ENCODE peak calls at places on chromosomes 6 and 20, in nine cellular contexts. One of them, this sample, is unnamed.
A peak's percentile ranks its signal among the peaks of the same experiment; 100 is the strongest.

GRCh38 chr6:43509142-43509983 is 783 bp downstream of the LRRC73 start:
- DNase-seq in IMR-90: no peak
- DNase-seq in neural crest cell: peak; percentile 28
- DNase-seq in HTR-8/SVneo: no peak
- DNase-seq in cardiac muscle cell: peak; percentile 51
- DNase-seq in A549: no peak
- DNase-seq in stimulated activated CD4-positive, alpha-beta T cell treated with anti-CD3 and anti-CD28 coated beads, TNF-alpha, amount 100 ng/mL, for 1 hour: no peak
- DNase-seq in activated T-cell treated with anti-CD3 and anti-CD28 coated beads for 1 hour: no peak
- DNase-seq in mammary epithelial cell: no peak
- DNase-seq in this sample: no peak

GRCh38 chr6:126143650-126144260 is 157.4 kb downstream of the TRMT11 start:
- DNase-seq in stimulated activated CD4-positive, alpha-beta T cell treated with anti-CD3 and anti-CD28 coated beads, TNF-alpha, amount 100 ng/mL, for 1 hour: no peak
- DNase-seq in cardiac muscle cell: no peak
- DNase-seq in mammary epithelial cell: no peak
- DNase-seq in HTR-8/SVneo: no peak
- DNase-seq in neural crest cell: no peak
- DNase-seq in IMR-90: no peak
- DNase-seq in activated T-cell treated with anti-CD3 and anti-CD28 coated beads for 1 hour: no peak
- DNase-seq in A549: no peak
- DNase-seq in this sample: peak; percentile 58

GRCh38 chr6:16851044-16851540 is 89.8 kb upstream of the ATXN1 start:
- DNase-seq in cardiac muscle cell: no peak
- DNase-seq in mammary epithelial cell: no peak
- DNase-seq in IMR-90: no peak
- DNase-seq in stimulated activated CD4-positive, alpha-beta T cell treated with anti-CD3 and anti-CD28 coated beads, TNF-alpha, amount 100 ng/mL, for 1 hour: no peak
- DNase-seq in A549: no peak
- DNase-seq in activated T-cell treated with anti-CD3 and anti-CD28 coated beads for 1 hour: no peak
- DNase-seq in neural crest cell: no peak
- DNase-seq in HTR-8/SVneo: no peak
- DNase-seq in this sample: no peak

GRCh38 chr6:14354919-14355572 is 237.5 kb downstream of the CD83 start:
- DNase-seq in A549: peak; percentile 21
- DNase-seq in cardiac muscle cell: no peak
- DNase-seq in neural crest cell: no peak
- DNase-seq in activated T-cell treated with anti-CD3 and anti-CD28 coated beads for 1 hour: no peak
- DNase-seq in stimulated activated CD4-positive, alpha-beta T cell treated with anti-CD3 and anti-CD28 coated beads, TNF-alpha, amount 100 ng/mL, for 1 hour: peak; percentile 4
- DNase-seq in IMR-90: peak; percentile 88
- DNase-seq in HTR-8/SVneo: no peak
- DNase-seq in mammary epithelial cell: peak; percentile 80
- DNase-seq in this sample: no peak

GRCh38 chr20:46222521-46223007 is 85.7 kb downstream of the CDH22 start:
- DNase-seq in IMR-90: no peak
- DNase-seq in mammary epithelial cell: no peak
- DNase-seq in A549: no peak
- DNase-seq in HTR-8/SVneo: no peak
- DNase-seq in stimulated activated CD4-positive, alpha-beta T cell treated with anti-CD3 and anti-CD28 coated beads, TNF-alpha, amount 100 ng/mL, for 1 hour: no peak
- DNase-seq in neural crest cell: no peak
- DNase-seq in cardiac muscle cell: peak; percentile 87
- DNase-seq in activated T-cell treated with anti-CD3 and anti-CD28 coated beads for 1 hour: no peak
- DNase-seq in this sample: peak; percentile 6

GRCh38 chr20:16538779-16539178 is 34.5 kb downstream of the KIF16B start:
- DNase-seq in A549: no peak
- DNase-seq in stimulated activated CD4-positive, alpha-beta T cell treated with anti-CD3 and anti-CD28 coated beads, TNF-alpha, amount 100 ng/mL, for 1 hour: no peak
- DNase-seq in HTR-8/SVneo: no peak
- DNase-seq in activated T-cell treated with anti-CD3 and anti-CD28 coated beads for 1 hour: no peak
- DNase-seq in mammary epithelial cell: no peak
- DNase-seq in IMR-90: no peak
- DNase-seq in cardiac muscle cell: no peak
- DNase-seq in neural crest cell: no peak
- DNase-seq in this sample: no peak

GRCh38 chr6:149389509-149390297 is 10.4 kb upstream of the SUMO4 start:
- DNase-seq in cardiac muscle cell: no peak
- DNase-seq in mammary epithelial cell: no peak
- DNase-seq in neural crest cell: no peak
- DNase-seq in HTR-8/SVneo: no peak
- DNase-seq in stimulated activated CD4-positive, alpha-beta T cell treated with anti-CD3 and anti-CD28 coated beads, TNF-alpha, amount 100 ng/mL, for 1 hour: no peak
- DNase-seq in A549: no peak
- DNase-seq in IMR-90: no peak
- DNase-seq in activated T-cell treated with anti-CD3 and anti-CD28 coated beads for 1 hour: no peak
- DNase-seq in this sample: no peak

GRCh38 chr20:4812216-4812615 is 90.5 kb downstream of the PRND start:
- DNase-seq in neural crest cell: no peak
- DNase-seq in mammary epithelial cell: no peak
- DNase-seq in HTR-8/SVneo: no peak
- DNase-seq in stimulated activated CD4-positive, alpha-beta T cell treated with anti-CD3 and anti-CD28 coated beads, TNF-alpha, amount 100 ng/mL, for 1 hour: no peak
- DNase-seq in A549: no peak
- DNase-seq in IMR-90: no peak
- DNase-seq in activated T-cell treated with anti-CD3 and anti-CD28 coated beads for 1 hour: no peak
- DNase-seq in cardiac muscle cell: no peak
- DNase-seq in this sample: no peak